ENCODE peak calls at places on chromosome 9, in five cellular contexts. W is amniotic stem cell, H is left ventricle myocardium inferior, O is NCI-H1105 treated with DMSO at 0.1 percent for 48 hours, A is mucosa of gallbladder. V is an unnamed sample.

GRCh38 chr9:70111641-70112236 is 68.1 kb downstream of the MAMDC2 start:
- DNase-seq in W (no peak), H (no peak), O (no peak), A (no peak), V (no peak)

GRCh38 chr9:107491081-107492053 is 1.8 kb upstream of the KLF4 start:
- DNase-seq in W (no peak), H (peak), O (no peak), A (no peak), V (no peak)

GRCh38 chr9:14824481-14824880 is 85.7 kb downstream of the FREM1 start:
- DNase-seq in W (no peak), H (no peak), O (no peak), A (no peak), V (no peak)

GRCh38 chr9:18756712-18757125 is 276.3 kb downstream of the SAXO1 start:
- DNase-seq in W (no peak), H (no peak), O (peak), A (no peak), V (no peak)

GRCh38 chr9:127095416-127095815 is 27.0 kb downstream of the ANGPTL2 start:
- DNase-seq in W (no peak), H (no peak), O (no peak), A (no peak), V (no peak)

GRCh38 chr9:114168281-114169028 is 13.1 kb downstream of the COL27A1 start:
- DNase-seq in W (no peak), H (no peak), O (no peak), A (no peak), V (no peak)

GRCh38 chr9:35960029-35960655 is 2.2 kb upstream of the OR2S2 start:
- DNase-seq in W (no peak), H (no peak), O (no peak), A (no peak), V (no peak)

GRCh38 chr9:136212345-136212950 is 7.5 kb upstream of the LHX3 start:
- DNase-seq in W (no peak), H (no peak), O (no peak), A (no peak), V (no peak)

GRCh38 chr9:3903273-3903672 is 377.5 kb upstream of the RFX3 start:
- DNase-seq in W (no peak), H (no peak), O (no peak), A (no peak), V (no peak)

GRCh38 chr9:125690679-125691078 is 16.3 kb downstream of the MAPKAP1 start:
- DNase-seq in W (no peak), H (no peak), O (no peak), A (no peak), V (no peak)

GRCh38 chr9:34145165-34145564 is 18.7 kb upstream of the DCAF12 start:
- DNase-seq in W (no peak), H (no peak), O (no peak), A (no peak), V (no peak)

GRCh38 chr9:86135374-86135773 is 36.0 kb upstream of the GOLM1 start:
- DNase-seq in W (no peak), H (no peak), O (no peak), A (no peak), V (no peak)

GRCh38 chr9:37026085-37026935 is 7.8 kb downstream of the PAX5 start:
- DNase-seq in W (no peak), H (no peak), O (peak), A (no peak), V (peak)

GRCh38 chr9:123928471-123929176 is 1.3 kb downstream of the DENND1A start:
- DNase-seq in W (peak), H (no peak), O (no peak), A (no peak), V (no peak)

GRCh38 chr9:99249619-99250018 is 27.5 kb downstream of the SEC61B start:
- DNase-seq in W (no peak), H (no peak), O (no peak), A (no peak), V (no peak)

GRCh38 chr9:111903996-111904395 is 7.4 kb downstream of the UGCG start:
- DNase-seq in W (no peak), H (no peak), O (no peak), A (no peak), V (no peak)

GRCh38 chr9:106648799-106649198 is 214.2 kb upstream of the ZNF462 start:
- DNase-seq in W (no peak), H (no peak), O (peak), A (no peak), V (no peak)

GRCh38 chr9:98825414-98825813 is 17.9 kb downstream of the GALNT12 start:
- DNase-seq in W (no peak), H (no peak), O (no peak), A (no peak), V (no peak)

GRCh38 chr9:96611302-96611701 is 8.3 kb downstream of the CDC14B start:
- DNase-seq in W (no peak), H (no peak), O (no peak), A (no peak), V (no peak)

GRCh38 chr9:71911908-71912325 is 478 bp downstream of the C9orf85 start:
- DNase-seq in W (peak), H (no peak), O (no peak), A (no peak), V (no peak)

GRCh38 chr9:2923810-2924768 is 80.2 kb upstream of the PUM3 start:
- DNase-seq in W (no peak), H (no peak), O (no peak), A (no peak), V (no peak)

GRCh38 chr9:93565089-93565488 is 11.3 kb upstream of the PHF2 start:
- DNase-seq in W (no peak), H (no peak), O (no peak), A (no peak), V (no peak)

V was measured in NCI-H446.